ENCODE peak calls at places on chromosomes 11 and 22, in six cellular contexts. H is left ventricle myocardium inferior, S is esophagus squamous epithelium, X is lung, E is ovary, B is cardiac fibroblast. I is an unnamed sample.

GRCh38 chr11:134780486-134781155 is 368.6 kb upstream of the B3GAT1 start:
- DNase-seq in X (no peak), H (no peak), S (no peak), B (peak; percentile 0), E (no peak), I (no peak)

GRCh38 chr11:32550207-32550606 is 33.4 kb upstream of the EIF3M start:
- DNase-seq in E (no peak), B (no peak), H (no peak), S (no peak), X (no peak), I (no peak)

GRCh38 chr11:114340311-114341131 is 44.3 kb downstream of the NNMT start:
- DNase-seq in S (no peak), H (peak; percentile 20), X (no peak), B (peak; percentile 88), E (peak; percentile 36), I (peak; percentile 79)

GRCh38 chr11:14390669-14391068 is 31.7 kb upstream of the RRAS2 start:
- DNase-seq in S (no peak), B (no peak), H (no peak), E (no peak), X (no peak), I (no peak)

GRCh38 chr22:24601217-24602104 is 1.5 kb upstream of the GGT1 start:
- DNase-seq in S (no peak), X (peak; percentile 81), E (peak; percentile 27), B (no peak), H (peak; percentile 69), I (no peak)

GRCh38 chr22:36819112-36819511 is 2.3 kb upstream of the PVALB start:
- DNase-seq in B (no peak), X (no peak), S (no peak), H (no peak), E (no peak), I (no peak)

GRCh38 chr11:13487661-13488030 is 8.2 kb downstream of the PTH start:
- DNase-seq in X (no peak), B (peak; percentile 27), S (no peak), H (no peak), E (no peak), I (no peak)

GRCh38 chr22:20183823-20184222 is 33.0 kb upstream of the CCDC188 start:
- DNase-seq in H (no peak), E (no peak), S (no peak), B (no peak), X (no peak), I (no peak)

GRCh38 chr11:120135838-120136237 is 2.1 kb downstream of the TRIM29 start:
- DNase-seq in H (no peak), E (no peak), B (no peak), X (no peak), S (no peak), I (no peak)

GRCh38 chr11:1757861-1758610 is 5.7 kb downstream of the CTSD start:
- DNase-seq in S (no peak), H (no peak), X (no peak), E (no peak), B (no peak), I (no peak)

GRCh38 chr11:7612056-7612660 is 61.1 kb downstream of the CYB5R2 start:
- DNase-seq in S (no peak), X (no peak), H (no peak), B (no peak), E (no peak), I (no peak)

GRCh38 chr11:7609015-7609414 is 64.3 kb downstream of the CYB5R2 start:
- DNase-seq in B (peak; percentile 55), X (no peak), H (no peak), E (no peak), S (no peak), I (no peak)

GRCh38 chr11:7611411-7611810 is 61.9 kb downstream of the CYB5R2 start:
- DNase-seq in X (no peak), E (no peak), S (no peak), B (no peak), H (no peak), I (no peak)

GRCh38 chr11:7609521-7609920 is 63.8 kb downstream of the CYB5R2 start:
- DNase-seq in H (no peak), X (no peak), S (no peak), B (no peak), E (no peak), I (no peak)

DNA sequence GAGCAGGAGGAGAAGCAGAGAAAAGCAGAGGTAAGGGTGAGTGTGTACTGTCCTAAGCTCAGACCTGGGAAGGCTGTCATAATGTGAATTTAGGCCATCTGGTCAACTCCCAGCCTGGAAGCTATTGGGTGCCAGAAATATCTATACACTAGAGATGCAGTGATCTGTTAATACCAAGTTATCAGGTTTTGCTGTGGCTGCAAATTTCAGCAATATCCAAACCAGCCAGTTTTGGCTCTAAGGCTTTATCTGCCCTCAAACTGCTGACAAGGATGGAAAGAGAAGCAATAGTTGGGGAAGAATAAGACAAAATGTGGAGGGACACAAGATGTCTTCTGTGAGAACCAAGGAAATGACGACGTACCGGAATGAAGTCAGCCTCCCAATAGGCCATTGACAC is 62.9 kb downstream of the CYB5R2 start:
- DNase-seq in B (no peak), X (no peak), E (no peak), S (no peak), H (no peak), I (no peak)
- H3K4me3 ChIP-seq in B (no peak overlapping the region), X (no peak overlapping the region), E (no peak overlapping the region), S (no peak overlapping the region), H (no peak overlapping the region), I (no peak overlapping the region)

DNA sequence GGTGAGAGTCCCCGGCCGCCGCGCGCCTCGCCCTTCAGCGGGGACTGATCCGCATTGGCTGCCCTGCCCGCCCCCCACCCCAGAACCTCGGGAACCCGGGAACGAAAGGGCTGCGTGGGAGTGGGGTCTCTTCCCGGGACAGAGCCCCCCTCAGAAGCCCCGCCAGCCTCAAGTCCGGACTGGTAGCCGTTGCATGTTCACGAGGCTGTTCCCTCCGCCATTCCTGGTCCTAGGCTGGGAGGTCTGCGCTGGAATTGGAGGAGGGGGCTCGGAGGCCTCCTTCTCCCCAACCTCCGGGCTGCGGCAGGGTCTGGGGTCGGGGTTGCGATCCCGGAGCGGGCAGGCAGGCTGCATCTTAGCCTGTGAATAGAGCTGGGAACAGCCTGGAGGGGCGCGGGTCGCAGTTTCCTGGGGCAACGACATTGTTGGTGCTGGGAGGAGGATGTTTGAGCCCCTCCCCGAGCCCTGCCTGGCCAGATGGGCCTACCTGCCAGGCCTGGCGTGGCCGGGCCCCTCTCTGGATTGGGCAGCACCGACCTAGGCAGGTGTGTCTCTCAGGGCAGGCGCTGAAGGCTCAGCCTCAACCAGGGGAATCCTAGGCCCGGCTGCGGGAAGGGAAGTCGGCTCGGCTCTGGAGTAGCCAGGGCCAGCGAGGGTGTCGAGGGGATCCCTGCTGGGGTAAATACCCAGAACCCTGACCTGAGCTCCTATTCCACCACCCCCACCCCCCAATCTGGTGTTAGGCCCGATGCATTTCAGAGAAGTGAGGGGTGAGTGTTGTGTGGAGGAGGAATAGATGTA is 670 bp downstream of the MAPK8IP1 start:
- DNase-seq in S (no peak), X (no peak), E (no peak), H (no peak), B (no peak), I (no peak)
- H3K4me3 ChIP-seq in S (peak overlapping the region; percentile 72), X (peak overlapping the region; percentile 24), E (peak overlapping the region; percentile 39), H (peak overlapping the region; percentile 66), B (peak overlapping the region; percentile 46), I (peak overlapping the region; percentile 57)

GRCh38 chr22:33274214-33274828 is 216.1 kb upstream of the SYN3 start:
- DNase-seq in X (no peak), B (peak; percentile 6), E (no peak), S (no peak), H (no peak), I (no peak)
- H3K4me3 ChIP-seq in X (no peak overlapping the region), B (no peak overlapping the region), E (no peak overlapping the region), S (no peak overlapping the region), H (no peak overlapping the region), I (no peak overlapping the region)

GRCh38 chr22:17368727-17369552 is at the start of gene CECR2:
- DNase-seq in E (peak; percentile 70), B (peak; percentile 61), S (no peak), H (peak; percentile 59), X (peak; percentile 76), I (no peak)
- H3K4me3 ChIP-seq in E (peak within 1 kb of the TSS; percentile 44), B (peak within 1 kb of the TSS; percentile 61), S (peak within 1 kb of the TSS; percentile 62), H (peak within 1 kb of the TSS; percentile 76), X (peak within 1 kb of the TSS; percentile 79), I (peak within 1 kb of the TSS; percentile 57)

GRCh38 chr22:41508770-41509170 is 35.5 kb downstream of the POLR3H start:
- DNase-seq in E (no peak), H (peak; percentile 60), S (no peak), X (no peak), B (no peak), I (no peak)

GRCh38 chr22:41501209-41501608 is 32.3 kb downstream of the ACO2 start:
- DNase-seq in E (no peak), S (no peak), B (no peak), H (no peak), X (no peak), I (no peak)

GRCh38 chr22:41500303-41500702 is 31.4 kb downstream of the ACO2 start:
- DNase-seq in S (no peak), B (no peak), H (no peak), E (no peak), X (no peak), I (no peak)

GRCh38 chr22:41507330-41508063 is 36.8 kb downstream of the POLR3H start:
- DNase-seq in E (no peak), H (no peak), X (no peak), B (no peak), S (no peak), I (no peak)

DNA sequence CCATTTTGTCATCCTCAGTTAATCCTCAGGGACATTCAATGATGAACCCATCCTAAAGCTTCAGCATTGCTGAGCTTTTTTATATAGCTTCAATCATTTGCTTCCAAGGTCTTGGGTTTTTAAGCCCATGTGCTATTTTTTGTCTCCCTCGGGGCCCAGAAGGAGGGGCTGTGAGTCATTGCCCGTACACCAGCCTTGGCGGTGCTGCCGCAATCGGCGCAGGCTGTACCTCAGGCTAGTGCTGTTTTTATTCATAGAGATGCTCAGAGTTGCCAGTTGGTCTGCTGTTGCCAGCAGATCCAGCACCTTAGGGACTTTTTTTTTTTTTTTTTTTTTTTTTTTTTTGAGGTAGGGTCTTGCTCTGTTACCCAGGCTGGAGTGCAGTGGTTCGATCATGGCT is 35.5 kb downstream of the ACO2 start:
- DNase-seq in E (no peak), B (peak; percentile 83), H (peak; percentile 61), X (no peak), S (no peak), I (peak; percentile 51)
- H3K4me3 ChIP-seq in E (no peak overlapping the region), B (no peak overlapping the region), H (no peak overlapping the region), X (no peak overlapping the region), S (no peak overlapping the region), I (no peak overlapping the region)

GRCh38 chr11:123233280-123233977 is 38.4 kb upstream of the CLMP start:
- DNase-seq in E (no peak), H (no peak), X (no peak), S (no peak), B (no peak), I (no peak)

GRCh38 chr11:123228489-123229163 is 33.6 kb upstream of the CLMP start:
- DNase-seq in S (no peak), E (no peak), B (no peak), X (no peak), H (no peak), I (no peak)

GRCh38 chr11:123231263-123231662 is 36.2 kb upstream of the CLMP start:
- DNase-seq in X (no peak), E (no peak), S (no peak), B (peak; percentile 60), H (no peak), I (no peak)

GRCh38 chr11:123233978-123234340 is 38.9 kb upstream of the CLMP start:
- DNase-seq in E (no peak), H (no peak), S (no peak), B (no peak), X (no peak), I (no peak)

GRCh38 chr11:123231777-123232176 is 36.7 kb upstream of the CLMP start:
- DNase-seq in H (no peak), E (no peak), S (no peak), B (no peak), X (no peak), I (no peak)
- H3K4me3 ChIP-seq in H (no peak overlapping the region), E (no peak overlapping the region), S (no peak overlapping the region), B (no peak overlapping the region), X (no peak overlapping the region), I (no peak overlapping the region)